ENCODE peak calls at places on chromosome 2, in five cellular contexts. One of them, this sample, is unnamed.

GRCh38 chr2:162072181-162072702 is 1.8 kb downstream of the DPP4 start:
- DNase-seq in ELR: peak
- DNase-seq in GM19239: peak
- DNase-seq in iPS DF 19.7: no peak
- DNase-seq in GM04504: no peak
- DNase-seq in this sample: peak

GRCh38 chr2:152620218-152620617 is 97.0 kb downstream of the PRPF40A start:
- DNase-seq in ELR: no peak
- DNase-seq in GM19239: no peak
- DNase-seq in iPS DF 19.7: no peak
- DNase-seq in GM04504: no peak
- DNase-seq in this sample: no peak

GRCh38 chr2:30150786-30151185 is 4.0 kb downstream of the YPEL5 start:
- DNase-seq in ELR: no peak
- DNase-seq in GM19239: no peak
- DNase-seq in iPS DF 19.7: no peak
- DNase-seq in GM04504: no peak
- DNase-seq in this sample: no peak

GRCh38 chr2:235238537-235238936 is 255.3 kb upstream of the AGAP1 start:
- DNase-seq in ELR: no peak
- DNase-seq in GM19239: no peak
- DNase-seq in iPS DF 19.7: no peak
- DNase-seq in GM04504: peak
- DNase-seq in this sample: peak

GRCh38 chr2:127083819-127084503 is 23.0 kb downstream of the BIN1 start:
- DNase-seq in ELR: peak
- DNase-seq in GM19239: no peak
- DNase-seq in iPS DF 19.7: no peak
- DNase-seq in GM04504: peak
- DNase-seq in this sample: peak

GRCh38 chr2:188570365-188570764 is 278.7 kb downstream of the GULP1 start:
- DNase-seq in ELR: no peak
- DNase-seq in GM19239: no peak
- DNase-seq in iPS DF 19.7: no peak
- DNase-seq in GM04504: no peak
- DNase-seq in this sample: no peak

GRCh38 chr2:96764253-96764637 is 3.5 kb downstream of the CNNM4 start:
- DNase-seq in ELR: no peak
- DNase-seq in GM19239: no peak
- DNase-seq in iPS DF 19.7: no peak
- DNase-seq in GM04504: no peak
- DNase-seq in this sample: peak

GRCh38 chr2:205640713-205641112 is 41.6 kb upstream of the NRP2 start:
- DNase-seq in ELR: no peak
- DNase-seq in GM19239: no peak
- DNase-seq in iPS DF 19.7: no peak
- DNase-seq in GM04504: no peak
- DNase-seq in this sample: no peak

GRCh38 chr2:26298638-26299393 is 47.1 kb upstream of the SELENOI start:
- DNase-seq in ELR: peak
- DNase-seq in GM19239: no peak
- DNase-seq in iPS DF 19.7: no peak
- DNase-seq in GM04504: no peak
- DNase-seq in this sample: peak

GRCh38 chr2:84055816-84056215 is 403.3 kb downstream of the SUCLG1 start:
- DNase-seq in ELR: no peak
- DNase-seq in GM19239: no peak
- DNase-seq in iPS DF 19.7: no peak
- DNase-seq in GM04504: no peak
- DNase-seq in this sample: no peak

GRCh38 chr2:153834662-153835061 is 37.1 kb upstream of the GALNT13 start:
- DNase-seq in ELR: no peak
- DNase-seq in GM19239: no peak
- DNase-seq in iPS DF 19.7: no peak
- DNase-seq in GM04504: no peak
- DNase-seq in this sample: no peak

GRCh38 chr2:233023761-233024410 is 8.6 kb upstream of the NEU2 start:
- DNase-seq in ELR: no peak
- DNase-seq in GM19239: no peak
- DNase-seq in iPS DF 19.7: no peak
- DNase-seq in GM04504: no peak
- DNase-seq in this sample: no peak